ENCODE peak calls at places on chromosomes 12 and 14, in six cellular contexts. E is Panc1, D is AG09309, F is activated T-cell treated with anti-CD3 and anti-CD28 coated beads for 1 hour, U is NCI-H1092 treated with DMSO at 0.1 percent for 48 hours, L is astrocyte. Q is an unnamed sample.
A peak's percentile ranks its signal among the peaks of the same experiment; 100 is the strongest.

GRCh38 chr14:53855574-53855973 is 101.1 kb downstream of the BMP4 start:
- DNase-seq in D (no peak), E (no peak), U (no peak), L (no peak), F (no peak), Q (no peak)

GRCh38 chr12:19489168-19489567 is 49.9 kb downstream of the AEBP2 start:
- DNase-seq in F (no peak), E (no peak), D (no peak), L (no peak), U (no peak), Q (no peak)

GRCh38 chr12:76006028-76006916 is 25.3 kb downstream of the PHLDA1 start:
- DNase-seq in L (no peak), D (no peak), U (peak; percentile 16), F (no peak), E (no peak), Q (no peak)

GRCh38 chr14:67837011-67837624 is 17.5 kb downstream of the RAD51B start:
- DNase-seq in U (peak; percentile 47), F (peak; percentile 60), L (peak; percentile 81), E (peak; percentile 42), D (peak; percentile 61), Q (no peak)

GRCh38 chr14:106790189-106791036 is 1264.0 kb downstream of the TMEM121 start:
- DNase-seq in U (peak; percentile 5), F (peak; percentile 60), D (no peak), L (no peak), E (no peak), Q (peak; percentile 60)

GRCh38 chr12:117854339-117855012 is 114.3 kb downstream of the KSR2 start:
- DNase-seq in D (no peak), E (no peak), U (peak; percentile 25), F (no peak), L (peak; percentile 13), Q (no peak)

GRCh38 chr14:24192933-24193332 is 2.3 kb downstream of the TM9SF1 start:
- DNase-seq in U (no peak), E (no peak), D (no peak), L (no peak), F (no peak), Q (no peak)

GRCh38 chr14:48325486-48325885 is 650.1 kb upstream of the MDGA2 start:
- DNase-seq in U (no peak), D (no peak), F (no peak), L (peak; percentile 46), E (no peak), Q (no peak)

GRCh38 chr14:57933363-57933762 is 67.5 kb upstream of the SLC35F4 start:
- DNase-seq in E (no peak), U (no peak), D (no peak), F (no peak), L (no peak), Q (no peak)

GRCh38 chr12:107891967-107892366 is 117.5 kb downstream of the ASCL4 start:
- DNase-seq in E (no peak), D (no peak), F (no peak), U (no peak), L (no peak), Q (no peak)

GRCh38 chr12:124480469-124481256 is 86.7 kb downstream of the NCOR2 start:
- DNase-seq in F (no peak), E (no peak), U (no peak), D (no peak), L (peak; percentile 68), Q (no peak)

GRCh38 chr12:113766133-113766879 is 199.8 kb downstream of the RBM19 start:
- DNase-seq in F (no peak), E (no peak), L (no peak), D (no peak), U (no peak), Q (no peak)

GRCh38 chr14:92603309-92604257 is 90.0 kb downstream of the RIN3 start:
- DNase-seq in D (peak; percentile 78), F (peak; percentile 41), L (peak; percentile 92), E (no peak), U (peak; percentile 61), Q (no peak)

GRCh38 chr12:93784339-93785086 is 107.3 kb downstream of the CRADD start:
- DNase-seq in E (no peak), F (no peak), U (no peak), D (no peak), L (peak; percentile 93), Q (peak; percentile 81)

GRCh38 chr12:6347367-6348338 is 5.8 kb upstream of the TNFRSF1A start:
- DNase-seq in D (no peak), E (no peak), F (no peak), L (peak; percentile 68), U (no peak), Q (no peak)

GRCh38 chr12:95312656-95313055 is 95.0 kb downstream of the VEZT start:
- DNase-seq in U (no peak), L (no peak), E (no peak), F (no peak), D (no peak), Q (no peak)

GRCh38 chr14:44040561-44040960 is 466.5 kb downstream of the FSCB start:
- DNase-seq in D (no peak), F (no peak), L (no peak), U (no peak), E (no peak), Q (no peak)

GRCh38 chr14:101476931-101477553 is 84.3 kb upstream of the DIO3 start:
- DNase-seq in D (no peak), F (no peak), U (peak; percentile 38), L (no peak), E (peak; percentile 65), Q (no peak)

GRCh38 chr12:116336542-116337065 is 59.1 kb upstream of the MED13L start:
- DNase-seq in U (no peak), E (no peak), F (no peak), L (peak; percentile 33), D (no peak), Q (no peak)

GRCh38 chr14:36176524-36176923 is at the start of gene PTCSC3:
- DNase-seq in D (peak; percentile 11), L (no peak), E (no peak), U (no peak), F (no peak), Q (no peak)

GRCh38 chr14:65054471-65055085 is 47.7 kb downstream of the MAX start:
- DNase-seq in E (no peak), D (no peak), L (no peak), F (no peak), U (no peak), Q (no peak)

GRCh38 chr12:64160718-64161060 is 61.4 kb downstream of the KICS2 start:
- DNase-seq in E (no peak), D (no peak), F (no peak), L (peak; percentile 44), U (no peak), Q (no peak)

GRCh38 chr12:2294651-2295475 is 242.1 kb downstream of the CACNA1C start:
- DNase-seq in L (peak; percentile 58), F (no peak), U (no peak), D (peak; percentile 52), E (no peak), Q (peak; percentile 44)

GRCh38 chr14:24232645-24233537 is at the start of gene GMPR2:
- DNase-seq in U (no peak), F (no peak), L (no peak), E (no peak), D (no peak), Q (no peak)

GRCh38 chr12:13581031-13581430 is 384.5 kb downstream of the EMP1 start:
- DNase-seq in F (no peak), U (no peak), L (no peak), E (no peak), D (no peak), Q (no peak)

GRCh38 chr14:23344481-23344880 is 8.2 kb downstream of the SLC22A17 start:
- DNase-seq in D (no peak), L (no peak), F (no peak), U (no peak), E (no peak), Q (no peak)

GRCh38 chr12:46152456-46152855 is 116.4 kb downstream of the SLC38A1 start:
- DNase-seq in F (no peak), E (no peak), L (no peak), D (no peak), U (no peak), Q (no peak)

GRCh38 chr12:115004469-115005146 is 320.6 kb upstream of the TBX3 start:
- DNase-seq in D (no peak), U (no peak), L (no peak), F (no peak), E (no peak), Q (no peak)

GRCh38 chr12:94336201-94336915 is 123.3 kb downstream of the CEP83 start:
- DNase-seq in F (no peak), D (no peak), E (no peak), L (no peak), U (no peak), Q (no peak)

GRCh38 chr12:119989619-119990381 is 764 bp downstream of the BICDL1 start:
- DNase-seq in F (peak; percentile 57), D (peak; percentile 4), U (peak; percentile 32), L (peak; percentile 52), E (no peak), Q (peak; percentile 69)

GRCh38 chr14:93114068-93114710 is 1.5 kb downstream of the ITPK1 start:
- DNase-seq in E (no peak), D (no peak), F (no peak), L (no peak), U (peak; percentile 12), Q (no peak)

GRCh38 chr14:38900887-38901286 is 202.1 kb downstream of the SEC23A start:
- DNase-seq in L (no peak), E (no peak), U (no peak), D (no peak), F (no peak), Q (no peak)

GRCh38 chr12:69238589-69239285 is 632 bp upstream of the CPSF6 start:
- DNase-seq in E (no peak), U (no peak), F (no peak), D (no peak), L (no peak), Q (no peak)

GRCh38 chr12:4648499-4649357 is at the start of the genes AKAP3 and NDUFA9:
- DNase-seq in U (peak; percentile 83), F (peak; percentile 66), L (peak; percentile 79), D (peak; percentile 57), E (peak; percentile 61), Q (peak; percentile 44)